ENCODE peak calls at places on chromosomes 16 and 17, in four cellular contexts. P, F, J and C are unnamed samples.

GRCh38 chr16:53952215-53953208 is 248.6 kb downstream of the FTO start:
- DNase-seq in J (no peak), F (no peak), P (no peak), C (no peak)

GRCh38 chr17:64694207-64694606 is 32.1 kb upstream of the SMURF2 start:
- DNase-seq in F (no peak), J (no peak), P (no peak), C (no peak)

GRCh38 chr17:31534223-31534888 is 142.9 kb downstream of the RAB11FIP4 start:
- DNase-seq in J (no peak), P (no peak), F (no peak), C (no peak)

GRCh38 chr17:73952498-73953205 is 250.8 kb upstream of the RPL38 start:
- DNase-seq in P (peak), F (no peak), J (peak), C (no peak)

GRCh38 chr16:7366041-7366440 is 33.4 kb downstream of the RBFOX1 start:
- DNase-seq in F (no peak), J (no peak), P (no peak), C (no peak)

GRCh38 chr17:77445030-77445907 is 304.5 kb downstream of the SEC14L1 start:
- DNase-seq in J (peak), P (no peak), F (peak), C (no peak)

GRCh38 chr17:83176272-83176955 is 97.0 kb downstream of the METRNL start:
- DNase-seq in P (no peak), F (peak), J (no peak), C (no peak)

GRCh38 chr17:77188084-77189066 is 47.6 kb downstream of the SEC14L1 start:
- DNase-seq in P (peak), J (no peak), F (no peak), C (no peak)

GRCh38 chr17:47201168-47201567 is 8.0 kb upstream of the MYL4 start:
- DNase-seq in F (no peak), J (no peak), P (no peak), C (no peak)

GRCh38 chr16:78005881-78006280 is 16.5 kb upstream of the CLEC3A start:
- DNase-seq in P (no peak), F (no peak), J (no peak), C (no peak)